ENCODE peak calls at places on chromosomes 7 and 10, in five cellular contexts. One of them, this sample, is unnamed.

GRCh38 chr10:93337309-93337721 is 144.8 kb downstream of the MYOF start:
- DNase-seq in heart left ventricle: no peak
- DNase-seq in psoas muscle: peak; percentile 19
- DNase-seq in NB4: no peak
- DNase-seq in BJ: no peak
- DNase-seq in this sample: no peak

GRCh38 chr7:99000196-99000903 is 122.0 kb downstream of the TRRAP start:
- DNase-seq in heart left ventricle: no peak
- DNase-seq in psoas muscle: no peak
- DNase-seq in NB4: no peak
- DNase-seq in BJ: no peak
- DNase-seq in this sample: no peak

GRCh38 chr7:129169705-129170319 is 18.6 kb upstream of the SMO start:
- DNase-seq in heart left ventricle: no peak
- DNase-seq in psoas muscle: no peak
- DNase-seq in NB4: no peak
- DNase-seq in BJ: no peak
- DNase-seq in this sample: no peak

GRCh38 chr7:68217426-68217825 is 1220.8 kb downstream of the TYW1 start:
- DNase-seq in heart left ventricle: no peak
- DNase-seq in psoas muscle: no peak
- DNase-seq in NB4: no peak
- DNase-seq in BJ: no peak
- DNase-seq in this sample: no peak

GRCh38 chr10:133459454-133460207 is 5.9 kb downstream of the SCART1 start:
- DNase-seq in heart left ventricle: no peak
- DNase-seq in psoas muscle: no peak
- DNase-seq in NB4: no peak
- DNase-seq in BJ: no peak
- DNase-seq in this sample: no peak

GRCh38 chr7:42014625-42015412 is 222.2 kb downstream of the GLI3 start:
- DNase-seq in heart left ventricle: no peak
- DNase-seq in psoas muscle: no peak
- DNase-seq in NB4: peak; percentile 78
- DNase-seq in BJ: no peak
- DNase-seq in this sample: peak; percentile 73

GRCh38 chr7:149292101-149292823 is 30.3 kb downstream of the ZNF783 start:
- DNase-seq in heart left ventricle: no peak
- DNase-seq in psoas muscle: no peak
- DNase-seq in NB4: peak; percentile 43
- DNase-seq in BJ: no peak
- DNase-seq in this sample: no peak

GRCh38 chr10:22137542-22137941 is 80.3 kb downstream of the EBLN1 start:
- DNase-seq in heart left ventricle: no peak
- DNase-seq in psoas muscle: no peak
- DNase-seq in NB4: no peak
- DNase-seq in BJ: no peak
- DNase-seq in this sample: no peak

GRCh38 chr7:72283309-72283708 is 128.8 kb downstream of the CALN1 start:
- DNase-seq in heart left ventricle: no peak
- DNase-seq in psoas muscle: no peak
- DNase-seq in NB4: no peak
- DNase-seq in BJ: no peak
- DNase-seq in this sample: no peak

GRCh38 chr10:29473411-29474100 is 161.2 kb downstream of the SVIL start:
- DNase-seq in heart left ventricle: peak; percentile 31
- DNase-seq in psoas muscle: no peak
- DNase-seq in NB4: no peak
- DNase-seq in BJ: no peak
- DNase-seq in this sample: no peak

GRCh38 chr10:69501657-69502056 is 50.4 kb downstream of the TSPAN15 start:
- DNase-seq in heart left ventricle: no peak
- DNase-seq in psoas muscle: no peak
- DNase-seq in NB4: no peak
- DNase-seq in BJ: no peak
- DNase-seq in this sample: no peak

GRCh38 chr7:24869572-24869971 is 110.4 kb downstream of the OSBPL3 start:
- DNase-seq in heart left ventricle: no peak
- DNase-seq in psoas muscle: no peak
- DNase-seq in NB4: no peak
- DNase-seq in BJ: no peak
- DNase-seq in this sample: no peak

GRCh38 chr7:152761116-152761748 is 1.7 kb downstream of the ACTR3B start:
- DNase-seq in heart left ventricle: no peak
- DNase-seq in psoas muscle: no peak
- DNase-seq in NB4: no peak
- DNase-seq in BJ: peak; percentile 42
- DNase-seq in this sample: no peak

GRCh38 chr7:221996-222715 is 29.8 kb downstream of the FAM20C start:
- DNase-seq in heart left ventricle: no peak
- DNase-seq in psoas muscle: no peak
- DNase-seq in NB4: no peak
- DNase-seq in BJ: no peak
- DNase-seq in this sample: no peak

GRCh38 chr7:39811161-39811614 is 138.9 kb upstream of the CDK13 start:
- DNase-seq in heart left ventricle: no peak
- DNase-seq in psoas muscle: no peak
- DNase-seq in NB4: peak; percentile 18
- DNase-seq in BJ: no peak
- DNase-seq in this sample: no peak

GRCh38 chr10:69007260-69007659 is 18.7 kb downstream of the KIFBP start:
- DNase-seq in heart left ventricle: no peak
- DNase-seq in psoas muscle: no peak
- DNase-seq in NB4: peak; percentile 55
- DNase-seq in BJ: no peak
- DNase-seq in this sample: no peak

GRCh38 chr10:89235073-89235798 is 16.3 kb downstream of the LIPA start:
- DNase-seq in heart left ventricle: peak; percentile 56
- DNase-seq in psoas muscle: peak; percentile 69
- DNase-seq in NB4: no peak
- DNase-seq in BJ: no peak
- DNase-seq in this sample: no peak

GRCh38 chr7:37448057-37448636 is 517 bp downstream of the ELMO1 start:
- DNase-seq in heart left ventricle: peak; percentile 51
- DNase-seq in psoas muscle: no peak
- DNase-seq in NB4: no peak
- DNase-seq in BJ: no peak
- DNase-seq in this sample: peak; percentile 54

GRCh38 chr7:14988941-14989340 is 86.4 kb upstream of the DGKB start:
- DNase-seq in heart left ventricle: no peak
- DNase-seq in psoas muscle: no peak
- DNase-seq in NB4: no peak
- DNase-seq in BJ: no peak
- DNase-seq in this sample: no peak

GRCh38 chr10:84539244-84539643 is 210.9 kb downstream of the CCSER2 start:
- DNase-seq in heart left ventricle: no peak
- DNase-seq in psoas muscle: no peak
- DNase-seq in NB4: no peak
- DNase-seq in BJ: no peak
- DNase-seq in this sample: no peak

GRCh38 chr7:72467237-72467636 is 55.1 kb upstream of the CALN1 start:
- DNase-seq in heart left ventricle: no peak
- DNase-seq in psoas muscle: no peak
- DNase-seq in NB4: no peak
- DNase-seq in BJ: no peak
- DNase-seq in this sample: no peak

GRCh38 chr7:101701153-101701794 is 72.2 kb upstream of the MYL10 start:
- DNase-seq in heart left ventricle: no peak
- DNase-seq in psoas muscle: no peak
- DNase-seq in NB4: no peak
- DNase-seq in BJ: no peak
- DNase-seq in this sample: no peak

GRCh38 chr7:101699884-101700283 is 70.8 kb upstream of the MYL10 start:
- DNase-seq in heart left ventricle: no peak
- DNase-seq in psoas muscle: no peak
- DNase-seq in NB4: no peak
- DNase-seq in BJ: no peak
- DNase-seq in this sample: no peak

GRCh38 chr7:101698964-101699363 is 69.9 kb upstream of the MYL10 start:
- DNase-seq in heart left ventricle: no peak
- DNase-seq in psoas muscle: no peak
- DNase-seq in NB4: no peak
- DNase-seq in BJ: no peak
- DNase-seq in this sample: no peak

GRCh38 chr7:101699399-101699798 is 70.3 kb upstream of the MYL10 start:
- DNase-seq in heart left ventricle: no peak
- DNase-seq in psoas muscle: no peak
- DNase-seq in NB4: no peak
- DNase-seq in BJ: no peak
- DNase-seq in this sample: no peak

DNA sequence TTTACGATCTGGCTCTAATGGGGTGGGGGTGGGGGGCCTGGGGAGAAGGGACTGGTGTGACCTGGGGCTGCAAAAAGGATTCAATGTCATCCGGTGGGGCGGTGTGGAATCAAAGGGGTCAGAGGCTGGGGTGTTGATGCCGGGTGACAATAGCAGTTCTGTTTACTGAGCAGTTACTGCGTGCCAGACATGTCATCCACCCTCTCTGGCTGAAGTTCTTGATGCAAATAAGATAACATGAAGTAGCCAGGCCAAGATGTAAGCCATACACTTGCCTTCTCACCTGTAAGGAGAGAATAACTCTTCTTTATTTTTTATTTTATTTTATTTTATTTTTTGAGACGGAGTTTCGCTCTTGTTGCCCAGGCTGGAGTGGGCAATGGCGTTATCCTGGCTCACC is 71.3 kb upstream of the MYL10 start:
- DNase-seq in heart left ventricle: no peak
- DNase-seq in psoas muscle: no peak
- DNase-seq in NB4: no peak
- DNase-seq in BJ: no peak
- DNase-seq in this sample: no peak
- TF ChIP-seq CTCF in heart left ventricle: no peak
- TF ChIP-seq CTCF in psoas muscle: no peak
- TF ChIP-seq CTCF in NB4: no peak
- TF ChIP-seq CTCF in BJ: no peak
- TF ChIP-seq CTCF in this sample: no peak

GRCh38 chr10:33247221-33247907 is 87.1 kb downstream of the NRP1 start:
- DNase-seq in heart left ventricle: no peak
- DNase-seq in psoas muscle: peak; percentile 23
- DNase-seq in NB4: peak; percentile 6
- DNase-seq in BJ: no peak
- DNase-seq in this sample: no peak

GRCh38 chr10:33249137-33249536 is 85.3 kb downstream of the NRP1 start:
- DNase-seq in heart left ventricle: no peak
- DNase-seq in psoas muscle: no peak
- DNase-seq in NB4: no peak
- DNase-seq in BJ: no peak
- DNase-seq in this sample: no peak

GRCh38 chr10:33249659-33250058 is 84.8 kb downstream of the NRP1 start:
- DNase-seq in heart left ventricle: peak; percentile 41
- DNase-seq in psoas muscle: no peak
- DNase-seq in NB4: no peak
- DNase-seq in BJ: no peak
- DNase-seq in this sample: no peak

GRCh38 chr10:33245343-33245742 is 89.1 kb downstream of the NRP1 start:
- DNase-seq in heart left ventricle: no peak
- DNase-seq in psoas muscle: no peak
- DNase-seq in NB4: no peak
- DNase-seq in BJ: no peak
- DNase-seq in this sample: no peak

DNA sequence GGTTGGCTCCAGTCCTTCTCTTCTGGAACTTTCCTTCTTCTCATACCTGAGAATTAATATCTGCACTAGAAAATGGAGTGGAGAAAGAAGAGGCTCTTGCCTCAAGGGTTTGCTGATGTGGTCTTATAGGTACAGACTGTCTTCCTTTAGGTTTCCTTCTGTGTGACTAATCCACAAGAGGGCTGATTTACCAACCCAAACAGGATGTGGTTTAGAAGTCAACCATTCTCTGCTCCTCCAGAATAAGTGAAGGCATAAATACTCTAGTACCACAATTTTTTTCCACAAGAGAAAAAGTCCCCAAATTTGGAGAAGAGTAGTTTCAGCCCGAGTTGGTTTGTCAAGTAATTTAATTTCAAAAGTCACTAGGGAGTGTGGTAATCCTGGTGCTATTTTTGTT is 85.8 kb downstream of the NRP1 start:
- DNase-seq in heart left ventricle: no peak
- DNase-seq in psoas muscle: no peak
- DNase-seq in NB4: peak; percentile 79
- DNase-seq in BJ: peak; percentile 74
- DNase-seq in this sample: no peak
- TF ChIP-seq CTCF in heart left ventricle: no peak
- TF ChIP-seq CTCF in psoas muscle: no peak
- TF ChIP-seq CTCF in NB4: no peak
- TF ChIP-seq CTCF in BJ: no peak
- TF ChIP-seq CTCF in this sample: no peak

GRCh38 chr10:82148764-82149163 is 273.8 kb downstream of the NRG3 start:
- DNase-seq in heart left ventricle: no peak
- DNase-seq in psoas muscle: no peak
- DNase-seq in NB4: no peak
- DNase-seq in BJ: no peak
- DNase-seq in this sample: no peak

DNA sequence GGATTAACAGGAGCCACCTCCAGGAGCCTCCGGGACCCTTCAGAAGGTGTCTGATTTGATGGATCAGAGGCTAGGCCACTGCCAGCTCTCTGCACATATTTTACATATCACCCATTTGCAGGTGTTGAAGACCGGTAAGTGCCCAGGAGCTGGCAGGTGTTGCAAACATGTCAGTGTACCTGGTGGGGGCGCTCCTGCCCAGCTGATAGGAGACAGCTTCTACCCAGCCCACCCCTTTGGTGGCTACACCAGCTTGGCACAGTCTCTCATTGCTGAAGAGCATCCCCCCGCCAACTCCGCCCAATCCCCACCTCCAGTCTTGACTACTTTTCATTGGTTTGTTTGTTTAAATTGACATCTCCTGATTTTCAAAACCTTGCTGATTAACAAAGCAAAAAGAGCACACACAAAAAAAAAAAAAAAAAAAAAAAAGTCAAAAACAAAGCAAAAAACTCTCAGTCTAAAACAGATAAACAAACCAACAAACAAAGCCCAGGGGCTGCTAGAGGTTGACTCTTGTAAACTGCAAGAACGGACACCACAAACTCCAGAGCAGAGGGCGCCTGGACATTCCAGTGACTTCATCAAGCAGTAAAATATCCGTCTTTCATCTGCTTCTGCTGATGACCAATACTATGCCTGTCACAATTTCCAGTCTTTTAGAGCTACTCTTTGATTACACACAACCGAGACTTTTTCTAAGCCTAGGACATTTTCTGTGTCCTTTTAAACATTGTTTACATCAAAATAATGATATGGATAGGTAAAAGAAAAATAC is 275.3 kb downstream of the NRG3 start:
- DNase-seq in heart left ventricle: peak; percentile 5
- DNase-seq in psoas muscle: peak; percentile 13
- DNase-seq in NB4: peak; percentile 42
- DNase-seq in BJ: no peak
- DNase-seq in this sample: peak; percentile 79
- TF ChIP-seq CTCF in heart left ventricle: no peak
- TF ChIP-seq CTCF in psoas muscle: no peak
- TF ChIP-seq CTCF in NB4: peak; percentile 27
- TF ChIP-seq CTCF in BJ: peak; percentile 15
- TF ChIP-seq CTCF in this sample: peak; percentile 70

DNA sequence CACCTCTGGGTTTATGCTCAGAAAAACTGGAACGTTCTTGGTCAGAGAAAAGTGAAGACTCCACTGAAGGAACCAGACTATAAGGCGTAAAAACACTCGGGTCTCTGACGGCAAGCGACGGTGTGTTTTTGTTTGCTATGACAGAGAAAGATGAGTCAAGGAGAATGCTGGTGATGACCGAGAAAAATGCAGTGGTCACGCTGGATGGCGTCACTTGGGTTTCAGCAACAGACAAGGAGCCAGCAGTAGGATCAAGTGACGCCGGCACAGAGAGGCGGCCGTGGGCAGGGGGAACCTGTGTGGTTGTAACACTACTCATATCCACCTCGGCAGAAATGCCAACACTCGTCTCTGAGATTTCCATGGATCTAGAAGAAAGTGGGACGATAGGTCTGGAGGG is 63.4 kb downstream of the KIAA1549 start:
- DNase-seq in heart left ventricle: no peak
- DNase-seq in psoas muscle: no peak
- DNase-seq in NB4: no peak
- DNase-seq in BJ: no peak
- DNase-seq in this sample: no peak
- TF ChIP-seq CTCF in heart left ventricle: no peak
- TF ChIP-seq CTCF in psoas muscle: no peak
- TF ChIP-seq CTCF in NB4: no peak
- TF ChIP-seq CTCF in BJ: no peak
- TF ChIP-seq CTCF in this sample: no peak